ENCODE peak calls at places on chromosomes 4 and X, in four cellular contexts. O is A549, K is Peyer's patch, B is aorta. A is an unnamed sample.
A peak's percentile ranks its signal among the peaks of the same experiment; 100 is the strongest.

GRCh38 chr4:159606835-159607234 is 504.0 kb downstream of the RAPGEF2 start:
- DNase-seq in O (no peak), K (no peak), B (no peak), A (no peak)

GRCh38 chrX:146602246-146602645 is 207.3 kb upstream of the CXorf51B start:
- DNase-seq in O (no peak), K (no peak), B (no peak), A (no peak)

GRCh38 chrX:49212861-49213260 is 12.9 kb upstream of the SYP start:
- DNase-seq in O (no peak), K (no peak), B (no peak), A (no peak)

GRCh38 chrX:4547218-4547836 is 833.9 kb upstream of the PRKX start:
- DNase-seq in O (peak; percentile 53), K (peak; percentile 22), B (peak; percentile 70), A (peak; percentile 43)

GRCh38 chrX:1558761-1559468 is 21.9 kb upstream of the P2RY8 start:
- DNase-seq in O (no peak), K (no peak), B (no peak), A (no peak)

GRCh38 chrX:68599256-68600152 is 48.0 kb upstream of the STARD8 start:
- DNase-seq in O (peak; percentile 9), K (no peak), B (no peak), A (no peak)

GRCh38 chr4:132767901-132768300 is 381.2 kb upstream of the PCDH10 start:
- DNase-seq in O (no peak), K (no peak), B (no peak), A (no peak)

GRCh38 chrX:143306991-143307965 is 210.0 kb downstream of the SPANXN3 start:
- DNase-seq in O (no peak), K (no peak), B (no peak), A (no peak)

GRCh38 chr4:173413043-173413442 is 14.1 kb upstream of the SCRG1 start:
- DNase-seq in O (no peak), K (no peak), B (no peak), A (no peak)

GRCh38 chr4:170198742-170199141 is 109.0 kb upstream of the AADAT start:
- DNase-seq in O (no peak), K (no peak), B (no peak), A (no peak)

GRCh38 chrX:79413963-79414362 is 46.8 kb upstream of the ITM2A start:
- DNase-seq in O (no peak), K (no peak), B (no peak), A (no peak)

GRCh38 chr4:11842620-11843263 is 414.0 kb upstream of the HS3ST1 start:
- DNase-seq in O (no peak), K (no peak), B (no peak), A (no peak)

GRCh38 chr4:139815646-139816601 is 150.3 kb downstream of the MGST2 start:
- DNase-seq in O (peak; percentile 4), K (no peak), B (peak; percentile 79), A (no peak)

GRCh38 chr4:148116264-148116663 is 325.9 kb downstream of the NR3C2 start:
- DNase-seq in O (no peak), K (no peak), B (no peak), A (no peak)

GRCh38 chr4:2255501-2256155 is 6.3 kb downstream of the MXD4 start:
- DNase-seq in O (no peak), K (peak; percentile 12), B (peak; percentile 81), A (peak; percentile 49)

GRCh38 chrX:119240356-119240755 is 4.3 kb downstream of the PGRMC1 start:
- DNase-seq in O (no peak), K (no peak), B (no peak), A (no peak)

GRCh38 chr4:78002260-78002659 is 54.9 kb upstream of the FRAS1 start:
- DNase-seq in O (no peak), K (no peak), B (no peak), A (no peak)

GRCh38 chr4:170672571-170672970 is 582.8 kb upstream of the AADAT start:
- DNase-seq in O (no peak), K (no peak), B (no peak), A (no peak)

GRCh38 chr4:3240936-3241522 is 7.9 kb upstream of the MSANTD1 start:
- DNase-seq in O (no peak), K (no peak), B (no peak), A (no peak)

GRCh38 chrX:154441984-154442707 is 1.8 kb upstream of the FAM50A start:
- DNase-seq in O (no peak), K (no peak), B (no peak), A (no peak)

GRCh38 chrX:154443479-154443910 is 446 bp upstream of the FAM50A start:
- DNase-seq in O (no peak), K (no peak), B (no peak), A (no peak)

GRCh38 chrX:154444755-154445246 is 860 bp downstream of the FAM50A start:
- DNase-seq in O (no peak), K (no peak), B (no peak), A (no peak)

GRCh38 chrX:154445776-154446175 is 1.8 kb downstream of the FAM50A start:
- DNase-seq in O (no peak), K (no peak), B (no peak), A (no peak)

GRCh38 chrX:154444001-154444754 is at the start of gene FAM50A:
- DNase-seq in O (peak; percentile 54), K (peak; percentile 77), B (peak; percentile 92), A (peak; percentile 87)
- H3K27ac ChIP-seq in O (peak within 1 kb of the TSS; percentile 92), K (peak within 1 kb of the TSS; percentile 87), B (peak within 1 kb of the TSS; percentile 84), A (peak within 1 kb of the TSS; percentile 76)

GRCh38 chr4:7845493-7846124 is 94.1 kb downstream of the AFAP1 start:
- DNase-seq in O (peak; percentile 39), K (no peak), B (no peak), A (no peak)

GRCh38 chr4:7850489-7850888 is 89.2 kb downstream of the AFAP1 start:
- DNase-seq in O (no peak), K (no peak), B (no peak), A (no peak)

GRCh38 chr4:7844247-7844991 is 95.2 kb downstream of the AFAP1 start:
- DNase-seq in O (peak; percentile 86), K (peak; percentile 66), B (peak; percentile 91), A (peak; percentile 83)

GRCh38 chr4:7843831-7844230 is 95.8 kb downstream of the AFAP1 start:
- DNase-seq in O (no peak), K (no peak), B (no peak), A (no peak)

GRCh38 chr4:7847206-7847605 is 92.5 kb downstream of the AFAP1 start:
- DNase-seq in O (no peak), K (no peak), B (no peak), A (no peak)
- H3K27ac ChIP-seq in O (peak overlapping the region; percentile 98), K (no peak overlapping the region), B (no peak overlapping the region), A (no peak overlapping the region)

GRCh38 chr4:87179751-87180150 is 40.7 kb downstream of the KLHL8 start:
- DNase-seq in O (no peak), K (no peak), B (no peak), A (no peak)

GRCh38 chr4:87180767-87181166 is 39.7 kb downstream of the KLHL8 start:
- DNase-seq in O (no peak), K (no peak), B (no peak), A (no peak)

GRCh38 chr4:87188932-87189331 is 31.5 kb downstream of the KLHL8 start:
- DNase-seq in O (no peak), K (no peak), B (no peak), A (no peak)

GRCh38 chr4:87188063-87188462 is 32.4 kb downstream of the KLHL8 start:
- DNase-seq in O (no peak), K (no peak), B (no peak), A (no peak)

GRCh38 chr4:87185471-87185870 is 34.9 kb downstream of the KLHL8 start:
- DNase-seq in O (no peak), K (no peak), B (no peak), A (no peak)
- H3K27ac ChIP-seq in O (no peak overlapping the region), K (no peak overlapping the region), B (no peak overlapping the region), A (no peak overlapping the region)

GRCh38 chrX:47316276-47317025 is 53.9 kb upstream of the ZNF157 start:
- DNase-seq in O (no peak), K (no peak), B (no peak), A (no peak)
- H3K27ac ChIP-seq in O (no peak overlapping the region), K (no peak overlapping the region), B (no peak overlapping the region), A (no peak overlapping the region)

GRCh38 chr4:184583738-184584502 is 65.3 kb downstream of the CASP3 start:
- DNase-seq in O (no peak), K (no peak), B (no peak), A (no peak)
- H3K27ac ChIP-seq in O (no peak overlapping the region), K (no peak overlapping the region), B (no peak overlapping the region), A (no peak overlapping the region)

GRCh38 chrX:136204571-136204970 is 46.6 kb downstream of the MAP7D3 start:
- DNase-seq in O (peak; percentile 61), K (no peak), B (no peak), A (peak; percentile 57)
- H3K27ac ChIP-seq in O (peak overlapping the region; percentile 60), K (peak overlapping the region; percentile 69), B (peak overlapping the region; percentile 83), A (peak overlapping the region; percentile 73)

GRCh38 chrX:39990388-39990787 is 107.4 kb downstream of the BCOR start:
- DNase-seq in O (no peak), K (no peak), B (no peak), A (no peak)
- H3K27ac ChIP-seq in O (no peak overlapping the region), K (no peak overlapping the region), B (no peak overlapping the region), A (no peak overlapping the region)